ENCODE peak calls at places on chromosomes 12 and 14, in four cellular contexts. L is GM12878, D is K562, X is GM12891. J is an unnamed sample.

GRCh38 chr14:99436247-99437180 is 44.1 kb downstream of the SETD3 start:
- DNase-seq in D (no peak), X (no peak), L (no peak), J (no peak)

GRCh38 chr12:62627181-62627580 is 160.6 kb downstream of the MON2 start:
- DNase-seq in L (no peak), D (no peak), X (no peak), J (peak)

GRCh38 chr12:126157575-126157966 is 1092.3 kb downstream of the AACS start:
- DNase-seq in D (no peak), L (no peak), X (no peak), J (no peak)

GRCh38 chr14:60999536-60999935 is 18.5 kb downstream of the SLC38A6 start:
- DNase-seq in D (no peak), L (no peak), X (no peak), J (no peak)

GRCh38 chr14:81471062-81471461 is 62.6 kb downstream of the SEL1L start:
- DNase-seq in D (no peak), L (no peak), X (no peak), J (no peak)

GRCh38 chr12:52526511-52526951 is 6.3 kb upstream of the KRT5 start:
- DNase-seq in D (no peak), L (no peak), X (no peak), J (no peak)

GRCh38 chr12:119914666-119915065 is 37.5 kb upstream of the CIT start:
- DNase-seq in X (no peak), L (no peak), D (no peak), J (no peak)

GRCh38 chr14:73759183-73759713 is 45.1 kb upstream of the PNMA1 start:
- DNase-seq in X (no peak), L (no peak), D (peak), J (no peak)

GRCh38 chr14:90191585-90191984 is 64.8 kb upstream of the PSMC1 start:
- DNase-seq in D (no peak), L (no peak), X (no peak), J (no peak)

GRCh38 chr12:27843714-27844245 is 63.7 kb upstream of the MANSC4 start:
- DNase-seq in D (peak), X (no peak), L (no peak), J (no peak)

GRCh38 chr12:93186131-93186530 is 191.6 kb upstream of the NUDT4 start:
- DNase-seq in X (no peak), L (no peak), D (no peak), J (peak)

GRCh38 chr12:26614217-26614616 is 218.8 kb downstream of the ITPR2 start:
- DNase-seq in X (no peak), L (no peak), D (peak), J (peak)

GRCh38 chr12:53115891-53116675 is 12.8 kb downstream of the SOAT2 start:
- DNase-seq in X (no peak), D (no peak), L (no peak), J (no peak)

GRCh38 chr14:65117795-65118746 is 15.8 kb upstream of the MAX start:
- DNase-seq in X (no peak), D (no peak), L (no peak), J (no peak)

GRCh38 chr12:91704446-91704845 is 441.2 kb downstream of the BTG1 start:
- DNase-seq in D (no peak), L (no peak), X (no peak), J (no peak)

GRCh38 chr12:2003676-2004112 is 563 bp downstream of the DCP1B start:
- DNase-seq in X (peak), L (no peak), D (no peak), J (no peak)

GRCh38 chr12:108989381-108989780 is 31.5 kb downstream of the SVOP start:
- DNase-seq in L (no peak), D (no peak), X (no peak), J (no peak)

GRCh38 chr12:54357802-54358619 is 6.3 kb downstream of the GPR84 start:
- DNase-seq in D (peak), X (peak), L (peak), J (no peak)

GRCh38 chr12:115541891-115542361 is 735.6 kb downstream of the MED13L start:
- DNase-seq in L (no peak), D (no peak), X (no peak), J (no peak)

GRCh38 chr14:94971750-94972149 is 185.6 kb downstream of the DICER1 start:
- DNase-seq in D (no peak), X (no peak), L (no peak), J (no peak)

GRCh38 chr12:112314981-112315380 is 67.2 kb downstream of the HECTD4 start:
- DNase-seq in X (no peak), D (no peak), L (no peak), J (no peak)

GRCh38 chr12:29148958-29149690 is at the start of gene FAR2:
- DNase-seq in D (peak), L (no peak), X (peak), J (peak)

GRCh38 chr12:42507589-42507988 is 82.0 kb downstream of the PRICKLE1 start:
- DNase-seq in X (no peak), D (no peak), L (no peak), J (no peak)

GRCh38 chr14:100982764-100983163 is 79.2 kb upstream of the RTL1 start:
- DNase-seq in D (no peak), L (no peak), X (no peak), J (no peak)

GRCh38 chr12:124588689-124589318 is 21.4 kb upstream of the NCOR2 start:
- DNase-seq in X (no peak), D (peak), L (no peak), J (no peak)

GRCh38 chr14:50875359-50876090 is 3.7 kb downstream of the ABHD12B start:
- DNase-seq in X (peak), L (peak), D (no peak), J (no peak)
- TF ChIP-seq SPI1 in X (peak), L (peak), D (no peak), J (no peak)

DNA sequence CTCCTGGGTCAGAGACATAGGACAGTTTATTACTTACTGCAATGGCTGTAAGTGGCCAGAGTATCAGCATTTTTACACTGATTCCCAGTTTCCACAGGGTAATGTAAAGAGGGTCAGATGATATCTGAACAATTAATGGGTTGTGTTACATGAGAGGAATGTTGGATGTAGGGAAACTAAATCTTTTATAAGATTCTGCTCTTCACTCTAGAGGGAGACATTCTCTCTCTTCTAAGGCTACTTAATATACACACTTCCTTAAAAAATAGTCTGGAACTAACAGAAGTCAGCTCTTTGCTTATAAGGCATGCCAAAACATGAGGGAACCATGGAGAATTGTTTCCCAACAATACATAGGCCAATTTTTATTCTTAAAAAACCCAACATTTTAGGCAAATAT is 389.8 kb downstream of the ETNK1 start:
- DNase-seq in L (no peak), X (no peak), D (no peak), J (no peak)
- TF ChIP-seq SPI1 in L (no peak), X (no peak), D (no peak), J (peak)

GRCh38 chr14:28761438-28762289 is 4.9 kb upstream of the FOXG1 start:
- DNase-seq in L (no peak), D (no peak), X (no peak), J (no peak)
- TF ChIP-seq SPI1 in L (no peak), D (no peak), X (no peak), J (no peak)

GRCh38 chr14:50059773-50060629 is 56.4 kb downstream of the VCPKMT start:
- DNase-seq in L (no peak), X (no peak), D (no peak), J (no peak)
- TF ChIP-seq SPI1 in L (no peak), X (no peak), D (no peak), J (no peak)

GRCh38 chr12:63844391-63845341 is at the start of gene SRGAP1:
- DNase-seq in L (no peak), D (peak), X (peak), J (peak)
- TF ChIP-seq SPI1 in L (no peak), D (peak), X (peak), J (no peak)

GRCh38 chr14:25004389-25004809 is 45.5 kb downstream of the STXBP6 start:
- DNase-seq in X (no peak), D (no peak), L (no peak), J (no peak)
- TF ChIP-seq SPI1 in X (no peak), D (no peak), L (no peak), J (no peak)

DNA sequence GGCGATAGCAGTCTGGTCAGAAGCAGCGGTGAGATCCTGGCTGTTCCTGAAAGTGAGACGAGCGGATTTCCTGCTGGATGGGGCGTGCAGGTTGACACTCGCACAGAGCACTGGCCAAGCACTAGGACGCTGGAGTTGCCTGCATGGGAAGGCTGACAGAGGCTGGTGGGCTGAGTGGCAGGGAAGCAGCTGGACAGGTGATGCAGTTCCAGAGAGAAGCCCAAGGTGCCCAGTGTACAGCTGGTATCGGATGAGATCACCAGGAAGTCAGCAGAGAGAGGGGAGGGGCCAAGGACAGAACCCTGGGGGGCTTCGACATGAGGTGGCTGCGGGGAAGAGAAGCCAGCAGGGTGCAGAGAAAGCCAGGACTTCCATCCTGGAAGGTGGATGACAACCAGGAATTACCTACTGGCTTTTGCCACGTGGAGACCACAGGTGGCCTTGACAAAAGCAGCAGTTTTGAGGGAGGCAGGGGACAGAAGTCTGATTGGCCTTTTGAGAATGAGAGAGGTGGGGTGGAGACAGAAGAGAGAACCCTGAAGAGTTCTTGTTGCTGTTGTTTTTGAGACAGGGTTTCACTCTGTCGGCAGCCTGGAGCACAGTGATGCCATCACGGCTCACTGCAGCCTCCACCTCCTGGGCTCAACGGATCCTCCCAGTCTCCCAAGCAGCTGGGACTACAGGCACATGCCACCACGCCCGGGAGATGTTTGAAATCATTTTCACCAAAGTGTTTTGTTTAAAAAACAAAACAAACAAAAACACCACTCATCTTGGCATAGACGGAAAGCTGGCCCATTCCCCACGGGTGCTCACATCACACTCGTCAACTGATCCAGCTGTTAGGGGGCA is 35.3 kb downstream of the CDC42BPB start:
- DNase-seq in X (no peak), L (no peak), D (no peak), J (no peak)
- TF ChIP-seq SPI1 in X (no peak), L (no peak), D (no peak), J (no peak)

DNA sequence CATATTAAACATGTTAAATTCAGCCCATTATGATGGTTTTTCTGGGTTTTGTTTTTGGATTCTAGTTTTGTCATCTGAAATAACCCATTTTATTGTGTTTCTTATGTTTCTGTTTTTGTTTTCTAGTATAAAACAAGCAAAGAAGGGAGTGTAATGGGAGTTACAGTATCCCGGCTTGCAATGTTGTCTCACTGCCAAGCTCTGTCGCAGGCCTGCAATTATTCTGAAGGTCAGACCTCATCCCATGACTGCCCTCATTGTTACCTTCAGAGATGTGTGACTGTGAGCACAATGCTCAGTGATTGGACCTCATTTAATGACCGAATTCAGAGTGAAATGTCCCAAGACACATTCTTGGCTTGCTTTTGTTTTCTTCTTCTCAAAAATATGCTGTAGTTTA is 73.0 kb upstream of the ATF1 start:
- DNase-seq in X (no peak), L (no peak), D (no peak), J (no peak)
- TF ChIP-seq SPI1 in X (no peak), L (no peak), D (no peak), J (no peak)

GRCh38 chr12:18400186-18400585 is 138.9 kb downstream of the PIK3C2G start:
- DNase-seq in D (no peak), X (no peak), L (no peak), J (no peak)
- TF ChIP-seq SPI1 in D (no peak), X (no peak), L (no peak), J (no peak)

J was measured in HL-60.